ENCODE peak calls at places on chromosome 9, in eight cellular contexts. One of them, this sample, is unnamed.

GRCh38 chr9:89850633-89851325 is 246.0 kb downstream of the GADD45G start:
- DNase-seq in fibroblast of gingiva: peak; percentile 12
- DNase-seq in MM.1S: no peak
- DNase-seq in adrenal gland: peak; percentile 87
- DNase-seq in substantia nigra: no peak
- DNase-seq in HEK293T: no peak
- DNase-seq in mucosa of descending colon: no peak
- DNase-seq in neural progenitor cell: no peak
- DNase-seq in this sample: peak; percentile 60

GRCh38 chr9:116319480-116319879 is 165.9 kb downstream of the PAPPA start:
- DNase-seq in fibroblast of gingiva: no peak
- DNase-seq in MM.1S: no peak
- DNase-seq in adrenal gland: no peak
- DNase-seq in substantia nigra: no peak
- DNase-seq in HEK293T: no peak
- DNase-seq in mucosa of descending colon: no peak
- DNase-seq in neural progenitor cell: no peak
- DNase-seq in this sample: no peak

GRCh38 chr9:112028242-112029221 is 131.9 kb downstream of the UGCG start:
- DNase-seq in fibroblast of gingiva: no peak
- DNase-seq in MM.1S: no peak
- DNase-seq in adrenal gland: no peak
- DNase-seq in substantia nigra: no peak
- DNase-seq in HEK293T: no peak
- DNase-seq in mucosa of descending colon: no peak
- DNase-seq in neural progenitor cell: no peak
- DNase-seq in this sample: no peak

GRCh38 chr9:92669527-92669889 is 423 bp downstream of the IPPK start:
- DNase-seq in fibroblast of gingiva: no peak
- DNase-seq in MM.1S: peak; percentile 10
- DNase-seq in adrenal gland: no peak
- DNase-seq in substantia nigra: no peak
- DNase-seq in HEK293T: peak; percentile 40
- DNase-seq in mucosa of descending colon: peak; percentile 67
- DNase-seq in neural progenitor cell: peak; percentile 55
- DNase-seq in this sample: peak; percentile 51

GRCh38 chr9:108151161-108151586 is 661.6 kb upstream of the KLF4 start:
- DNase-seq in fibroblast of gingiva: no peak
- DNase-seq in MM.1S: no peak
- DNase-seq in adrenal gland: no peak
- DNase-seq in substantia nigra: no peak
- DNase-seq in HEK293T: no peak
- DNase-seq in mucosa of descending colon: no peak
- DNase-seq in neural progenitor cell: no peak
- DNase-seq in this sample: no peak

GRCh38 chr9:86043999-86044398 is 55.4 kb downstream of the GOLM1 start:
- DNase-seq in fibroblast of gingiva: no peak
- DNase-seq in MM.1S: no peak
- DNase-seq in adrenal gland: no peak
- DNase-seq in substantia nigra: no peak
- DNase-seq in HEK293T: no peak
- DNase-seq in mucosa of descending colon: no peak
- DNase-seq in neural progenitor cell: peak; percentile 18
- DNase-seq in this sample: no peak

GRCh38 chr9:96135904-96136303 is 166.1 kb downstream of the HSD17B3 start:
- DNase-seq in fibroblast of gingiva: no peak
- DNase-seq in MM.1S: peak; percentile 55
- DNase-seq in adrenal gland: no peak
- DNase-seq in substantia nigra: no peak
- DNase-seq in HEK293T: no peak
- DNase-seq in mucosa of descending colon: no peak
- DNase-seq in neural progenitor cell: no peak
- DNase-seq in this sample: no peak

GRCh38 chr9:116027096-116027495 is 126.5 kb upstream of the PAPPA start:
- DNase-seq in fibroblast of gingiva: no peak
- DNase-seq in MM.1S: no peak
- DNase-seq in adrenal gland: no peak
- DNase-seq in substantia nigra: no peak
- DNase-seq in HEK293T: no peak
- DNase-seq in mucosa of descending colon: no peak
- DNase-seq in neural progenitor cell: peak; percentile 9
- DNase-seq in this sample: no peak

GRCh38 chr9:129558551-129559505 is 62.1 kb downstream of the C9orf50 start:
- DNase-seq in fibroblast of gingiva: no peak
- DNase-seq in MM.1S: no peak
- DNase-seq in adrenal gland: no peak
- DNase-seq in substantia nigra: no peak
- DNase-seq in HEK293T: no peak
- DNase-seq in mucosa of descending colon: peak; percentile 38
- DNase-seq in neural progenitor cell: peak; percentile 71
- DNase-seq in this sample: no peak

GRCh38 chr9:22068369-22068768 is 59.3 kb upstream of the CDKN2B start:
- DNase-seq in fibroblast of gingiva: no peak
- DNase-seq in MM.1S: no peak
- DNase-seq in adrenal gland: no peak
- DNase-seq in substantia nigra: no peak
- DNase-seq in HEK293T: no peak
- DNase-seq in mucosa of descending colon: no peak
- DNase-seq in neural progenitor cell: no peak
- DNase-seq in this sample: no peak

GRCh38 chr9:108188482-108188881 is 667.3 kb downstream of the ACTL7B start:
- DNase-seq in fibroblast of gingiva: no peak
- DNase-seq in MM.1S: no peak
- DNase-seq in adrenal gland: no peak
- DNase-seq in substantia nigra: no peak
- DNase-seq in HEK293T: no peak
- DNase-seq in mucosa of descending colon: no peak
- DNase-seq in neural progenitor cell: no peak
- DNase-seq in this sample: no peak

GRCh38 chr9:72271617-72272478 is 93.2 kb downstream of the ZFAND5 start:
- DNase-seq in fibroblast of gingiva: peak; percentile 45
- DNase-seq in MM.1S: peak; percentile 62
- DNase-seq in adrenal gland: peak; percentile 60
- DNase-seq in substantia nigra: peak; percentile 10
- DNase-seq in HEK293T: peak; percentile 70
- DNase-seq in mucosa of descending colon: no peak
- DNase-seq in neural progenitor cell: peak; percentile 73
- DNase-seq in this sample: peak; percentile 80

This sample was measured in colonic mucosa.